ENCODE peak calls at places on chromosome 15, in ten cellular contexts. E is iPS DF 19.7; J is heart right ventricle; M is Daoy; F is stimulated activated CD8-positive, alpha-beta memory T cell treated with anti-CD3 and anti-CD28 coated beads, Interleukin-7, amount 100 ng/mL, for 1 hour; W is EH; I is tibial nerve; O is astrocyte; H is NCI-H526; C is cardiac fibroblast. D is an unnamed sample.
A peak's percentile ranks its signal among the peaks of the same experiment; 100 is the strongest.

GRCh38 chr15:94395626-94396025 is 164.3 kb downstream of the MCTP2 start:
- DNase-seq in M (no peak), J (no peak), E (no peak), W (peak; percentile 36), F (no peak), I (no peak), C (peak; percentile 48), H (no peak), O (peak; percentile 12), D (no peak)

GRCh38 chr15:93451265-93451664 is 362.3 kb upstream of the RGMA start:
- DNase-seq in J (no peak), C (no peak), I (peak; percentile 60), H (peak; percentile 65), W (no peak), F (no peak), E (no peak), O (peak; percentile 2), M (no peak), D (no peak)

GRCh38 chr15:48471073-48471472 is 139.8 kb downstream of the DUT start:
- DNase-seq in F (no peak), M (no peak), I (no peak), H (no peak), O (no peak), C (no peak), J (no peak), E (no peak), W (no peak), D (no peak)

GRCh38 chr15:65829150-65829764 is 37.2 kb upstream of the DENND4A start:
- DNase-seq in M (peak; percentile 8), O (no peak), E (no peak), J (no peak), I (no peak), H (no peak), F (no peak), C (peak; percentile 45), W (peak; percentile 11), D (no peak)

GRCh38 chr15:34436126-34436955 is 1.3 kb downstream of the GOLGA8A start:
- DNase-seq in F (no peak), H (no peak), O (peak; percentile 3), W (peak; percentile 16), E (no peak), J (no peak), C (peak; percentile 7), I (no peak), M (no peak), D (no peak)

GRCh38 chr15:65766422-65767263 is 25.4 kb downstream of the DENND4A start:
- DNase-seq in E (no peak), F (no peak), H (no peak), J (no peak), C (peak; percentile 16), I (no peak), M (no peak), O (no peak), W (no peak), D (no peak)

GRCh38 chr15:36358094-36358961 is 221.1 kb upstream of the CDIN1 start:
- DNase-seq in M (peak; percentile 92), C (peak; percentile 51), E (no peak), W (peak; percentile 90), H (no peak), I (no peak), O (peak; percentile 95), J (no peak), F (no peak), D (no peak)

GRCh38 chr15:68034719-68035293 is 19.3 kb upstream of the PIAS1 start:
- DNase-seq in F (no peak), C (no peak), I (no peak), O (no peak), E (no peak), M (no peak), J (no peak), W (no peak), H (no peak), D (no peak)

GRCh38 chr15:25060996-25061620 is 106.3 kb downstream of the SNRPN start:
- DNase-seq in W (no peak), C (no peak), F (no peak), H (no peak), J (no peak), E (no peak), M (no peak), O (no peak), I (no peak), D (no peak)

GRCh38 chr15:70517194-70517590 is 246.2 kb downstream of the UACA start:
- DNase-seq in F (no peak), C (no peak), J (no peak), I (no peak), M (no peak), O (no peak), H (no peak), W (no peak), E (no peak), D (no peak)

GRCh38 chr15:90644946-90645725 is 72.0 kb upstream of the BLM start:
- DNase-seq in M (no peak), H (no peak), W (no peak), C (no peak), F (no peak), I (no peak), J (no peak), O (no peak), E (no peak), D (no peak)

GRCh38 chr15:95252404-95252803 is 1021.0 kb downstream of the MCTP2 start:
- DNase-seq in C (peak; percentile 40), O (no peak), W (peak; percentile 63), I (no peak), E (no peak), M (no peak), H (no peak), J (no peak), F (no peak), D (no peak)

GRCh38 chr15:67196672-67197363 is 57.6 kb downstream of the AAGAB start:
- DNase-seq in O (peak; percentile 96), E (no peak), C (peak; percentile 80), I (no peak), M (peak; percentile 88), F (no peak), J (no peak), H (no peak), W (peak; percentile 92), D (no peak)

GRCh38 chr15:40512440-40512839 is 41.7 kb downstream of the CHST14 start:
- DNase-seq in C (no peak), E (no peak), I (no peak), O (no peak), H (no peak), W (no peak), M (no peak), F (no peak), J (no peak), D (no peak)

GRCh38 chr15:77239892-77240608 is 169.1 kb upstream of the TSPAN3 start:
- DNase-seq in W (peak; percentile 66), J (no peak), M (no peak), I (no peak), O (no peak), F (no peak), H (no peak), E (no peak), C (no peak), D (no peak)

GRCh38 chr15:67968564-67969440 is 85.3 kb upstream of the PIAS1 start:
- DNase-seq in J (no peak), H (no peak), W (no peak), O (no peak), F (no peak), I (no peak), M (no peak), E (no peak), C (no peak), D (no peak)

GRCh38 chr15:70140031-70140542 is 42.4 kb upstream of the TLE3 start:
- DNase-seq in H (no peak), I (no peak), J (no peak), W (no peak), E (no peak), F (no peak), O (no peak), C (no peak), M (no peak), D (no peak)

GRCh38 chr15:45581919-45582318 is 5.3 kb upstream of the BLOC1S6 start:
- DNase-seq in E (no peak), W (no peak), J (no peak), H (no peak), I (no peak), O (no peak), M (no peak), F (no peak), C (no peak), D (no peak)

GRCh38 chr15:98532063-98532462 is 116.3 kb upstream of the IGF1R start:
- DNase-seq in O (no peak), H (no peak), F (no peak), W (no peak), I (no peak), E (no peak), M (no peak), C (no peak), J (no peak), D (no peak)

GRCh38 chr15:61144055-61144454 is 85.0 kb downstream of the RORA start:
- DNase-seq in C (no peak), F (no peak), J (no peak), M (no peak), W (no peak), E (no peak), I (no peak), O (no peak), H (no peak), D (no peak)

GRCh38 chr15:70892912-70893560 is 410 bp downstream of the LRRC49 start:
- DNase-seq in W (peak; percentile 81), M (peak; percentile 58), F (no peak), O (peak; percentile 41), J (peak; percentile 40), H (peak; percentile 58), E (no peak), I (no peak), C (peak; percentile 82), D (no peak)

GRCh38 chr15:89472785-89473256 is 23.6 kb downstream of the RHCG start:
- DNase-seq in W (peak; percentile 70), F (no peak), H (peak; percentile 13), C (peak; percentile 70), I (no peak), O (peak; percentile 8), M (peak; percentile 69), E (no peak), J (peak; percentile 17), D (no peak)

GRCh38 chr15:100715571-100716455 is 113.4 kb downstream of the ASB7 start:
- DNase-seq in J (no peak), C (no peak), M (no peak), W (no peak), I (no peak), E (no peak), O (no peak), H (no peak), F (no peak), D (no peak)